ENCODE peak calls at places on chromosomes 2 and 18, in seven cellular contexts. One of them, this sample, is unnamed.

GRCh38 chr18:47249602-47250001 is 1.9 kb downstream of the SKOR2 start:
- DNase-seq in GM12878: no peak
- DNase-seq in BJ: no peak
- DNase-seq in body of pancreas: no peak
- DNase-seq in endothelial cell of umbilical vein: no peak
- DNase-seq in fibroblast of mammary gland: no peak
- DNase-seq in A549: no peak
- DNase-seq in this sample: no peak

GRCh38 chr2:142130111-142131015 is 453 bp downstream of the LRP1B start:
- DNase-seq in BJ: no peak
- DNase-seq in endothelial cell of umbilical vein: peak; percentile 56
- DNase-seq in A549: peak; percentile 25
- DNase-seq in body of pancreas: peak; percentile 78
- DNase-seq in fibroblast of mammary gland: peak; percentile 51
- DNase-seq in GM12878: no peak
- DNase-seq in this sample: peak; percentile 36

GRCh38 chr2:167265722-167266121 is 377.4 kb downstream of the XIRP2 start:
- DNase-seq in body of pancreas: no peak
- DNase-seq in GM12878: no peak
- DNase-seq in A549: no peak
- DNase-seq in fibroblast of mammary gland: no peak
- DNase-seq in endothelial cell of umbilical vein: no peak
- DNase-seq in BJ: no peak
- DNase-seq in this sample: no peak

GRCh38 chr2:176931588-176932563 is 280.7 kb upstream of the HNRNPA3 start:
- DNase-seq in BJ: no peak
- DNase-seq in GM12878: peak; percentile 97
- DNase-seq in body of pancreas: no peak
- DNase-seq in endothelial cell of umbilical vein: peak; percentile 27
- DNase-seq in A549: peak; percentile 29
- DNase-seq in fibroblast of mammary gland: peak; percentile 74
- DNase-seq in this sample: no peak

GRCh38 chr2:223247136-223247535 is 195.1 kb downstream of the KCNE4 start:
- DNase-seq in A549: peak; percentile 60
- DNase-seq in endothelial cell of umbilical vein: peak; percentile 40
- DNase-seq in body of pancreas: no peak
- DNase-seq in GM12878: no peak
- DNase-seq in fibroblast of mammary gland: peak; percentile 67
- DNase-seq in BJ: no peak
- DNase-seq in this sample: no peak

GRCh38 chr2:8545676-8546318 is 136.1 kb upstream of the ID2 start:
- DNase-seq in fibroblast of mammary gland: no peak
- DNase-seq in GM12878: no peak
- DNase-seq in body of pancreas: no peak
- DNase-seq in BJ: no peak
- DNase-seq in A549: no peak
- DNase-seq in endothelial cell of umbilical vein: no peak
- DNase-seq in this sample: peak; percentile 7

GRCh38 chr2:188042412-188042811 is 249.3 kb upstream of the GULP1 start:
- DNase-seq in BJ: no peak
- DNase-seq in body of pancreas: no peak
- DNase-seq in GM12878: no peak
- DNase-seq in A549: peak; percentile 11
- DNase-seq in fibroblast of mammary gland: peak; percentile 83
- DNase-seq in endothelial cell of umbilical vein: peak; percentile 30
- DNase-seq in this sample: no peak

GRCh38 chr18:24999650-25000267 is 352.2 kb downstream of the ZNF521 start:
- DNase-seq in body of pancreas: no peak
- DNase-seq in endothelial cell of umbilical vein: no peak
- DNase-seq in A549: no peak
- DNase-seq in BJ: no peak
- DNase-seq in GM12878: no peak
- DNase-seq in fibroblast of mammary gland: no peak
- DNase-seq in this sample: no peak

GRCh38 chr2:220662415-220662814 is 909.7 kb downstream of the EPHA4 start:
- DNase-seq in A549: no peak
- DNase-seq in fibroblast of mammary gland: no peak
- DNase-seq in body of pancreas: no peak
- DNase-seq in GM12878: no peak
- DNase-seq in BJ: no peak
- DNase-seq in endothelial cell of umbilical vein: no peak
- DNase-seq in this sample: no peak

GRCh38 chr18:53909668-53910067 is 314.8 kb downstream of the MBD2 start:
- DNase-seq in BJ: no peak
- DNase-seq in body of pancreas: no peak
- DNase-seq in A549: peak; percentile 27
- DNase-seq in endothelial cell of umbilical vein: no peak
- DNase-seq in GM12878: no peak
- DNase-seq in fibroblast of mammary gland: peak; percentile 59
- DNase-seq in this sample: peak; percentile 42

GRCh38 chr2:21694536-21694935 is 570.8 kb downstream of the TDRD15 start:
- DNase-seq in BJ: no peak
- DNase-seq in A549: no peak
- DNase-seq in fibroblast of mammary gland: no peak
- DNase-seq in body of pancreas: no peak
- DNase-seq in endothelial cell of umbilical vein: no peak
- DNase-seq in GM12878: no peak
- DNase-seq in this sample: no peak

GRCh38 chr2:226478121-226478809 is 321.4 kb downstream of the IRS1 start:
- DNase-seq in fibroblast of mammary gland: peak; percentile 96
- DNase-seq in BJ: peak; percentile 69
- DNase-seq in body of pancreas: peak; percentile 49
- DNase-seq in GM12878: no peak
- DNase-seq in endothelial cell of umbilical vein: peak; percentile 72
- DNase-seq in A549: peak; percentile 93
- DNase-seq in this sample: peak; percentile 90

GRCh38 chr2:79005211-79005610 is 20.3 kb upstream of the REG3G start:
- DNase-seq in BJ: no peak
- DNase-seq in endothelial cell of umbilical vein: no peak
- DNase-seq in GM12878: no peak
- DNase-seq in body of pancreas: no peak
- DNase-seq in fibroblast of mammary gland: no peak
- DNase-seq in A549: no peak
- DNase-seq in this sample: no peak

GRCh38 chr18:49024408-49024807 is 73.6 kb upstream of the SMAD7 start:
- DNase-seq in GM12878: no peak
- DNase-seq in BJ: no peak
- DNase-seq in A549: no peak
- DNase-seq in body of pancreas: no peak
- DNase-seq in fibroblast of mammary gland: no peak
- DNase-seq in endothelial cell of umbilical vein: no peak
- DNase-seq in this sample: no peak

GRCh38 chr2:134836986-134837385 is 1.4 kb upstream of the ACMSD start:
- DNase-seq in BJ: peak; percentile 85
- DNase-seq in endothelial cell of umbilical vein: no peak
- DNase-seq in A549: no peak
- DNase-seq in body of pancreas: no peak
- DNase-seq in fibroblast of mammary gland: peak; percentile 93
- DNase-seq in GM12878: no peak
- DNase-seq in this sample: no peak

GRCh38 chr2:58107803-58108710 is 61.5 kb downstream of the VRK2 start:
- DNase-seq in fibroblast of mammary gland: peak; percentile 96
- DNase-seq in A549: peak; percentile 96
- DNase-seq in BJ: peak; percentile 76
- DNase-seq in endothelial cell of umbilical vein: peak; percentile 36
- DNase-seq in GM12878: no peak
- DNase-seq in body of pancreas: peak; percentile 29
- DNase-seq in this sample: no peak

GRCh38 chr2:58106896-58107295 is 60.3 kb downstream of the VRK2 start:
- DNase-seq in endothelial cell of umbilical vein: no peak
- DNase-seq in A549: no peak
- DNase-seq in BJ: no peak
- DNase-seq in fibroblast of mammary gland: no peak
- DNase-seq in GM12878: no peak
- DNase-seq in body of pancreas: no peak
- DNase-seq in this sample: no peak

GRCh38 chr2:58109481-58109880 is 62.9 kb downstream of the VRK2 start:
- DNase-seq in body of pancreas: no peak
- DNase-seq in fibroblast of mammary gland: no peak
- DNase-seq in endothelial cell of umbilical vein: no peak
- DNase-seq in GM12878: no peak
- DNase-seq in BJ: no peak
- DNase-seq in A549: peak; percentile 44
- DNase-seq in this sample: no peak

GRCh38 chr2:58110765-58111164 is 64.2 kb downstream of the VRK2 start:
- DNase-seq in endothelial cell of umbilical vein: no peak
- DNase-seq in fibroblast of mammary gland: no peak
- DNase-seq in GM12878: no peak
- DNase-seq in A549: peak; percentile 78
- DNase-seq in BJ: no peak
- DNase-seq in body of pancreas: no peak
- DNase-seq in this sample: peak; percentile 16
- H3K4me3 ChIP-seq in endothelial cell of umbilical vein: no peak overlapping the region
- H3K4me3 ChIP-seq in fibroblast of mammary gland: no peak overlapping the region
- H3K4me3 ChIP-seq in GM12878: no peak overlapping the region
- H3K4me3 ChIP-seq in A549: no peak overlapping the region
- H3K4me3 ChIP-seq in BJ: no peak overlapping the region
- H3K4me3 ChIP-seq in body of pancreas: no peak overlapping the region
- H3K4me3 ChIP-seq in this sample: no peak overlapping the region

GRCh38 chr2:109300582-109300981 is 171.6 kb downstream of the SH3RF3 start:
- DNase-seq in fibroblast of mammary gland: no peak
- DNase-seq in GM12878: no peak
- DNase-seq in BJ: no peak
- DNase-seq in endothelial cell of umbilical vein: no peak
- DNase-seq in A549: no peak
- DNase-seq in body of pancreas: no peak
- DNase-seq in this sample: no peak
- H3K4me3 ChIP-seq in fibroblast of mammary gland: no peak overlapping the region
- H3K4me3 ChIP-seq in GM12878: no peak overlapping the region
- H3K4me3 ChIP-seq in BJ: no peak overlapping the region
- H3K4me3 ChIP-seq in endothelial cell of umbilical vein: no peak overlapping the region
- H3K4me3 ChIP-seq in A549: no peak overlapping the region
- H3K4me3 ChIP-seq in body of pancreas: no peak overlapping the region
- H3K4me3 ChIP-seq in this sample: no peak overlapping the region

GRCh38 chr2:209209943-209210342 is 213.9 kb upstream of the MAP2 start:
- DNase-seq in fibroblast of mammary gland: no peak
- DNase-seq in GM12878: no peak
- DNase-seq in A549: no peak
- DNase-seq in body of pancreas: no peak
- DNase-seq in BJ: no peak
- DNase-seq in endothelial cell of umbilical vein: no peak
- DNase-seq in this sample: no peak

GRCh38 chr2:209208211-209208610 is 215.6 kb upstream of the MAP2 start:
- DNase-seq in endothelial cell of umbilical vein: no peak
- DNase-seq in A549: peak; percentile 45
- DNase-seq in GM12878: no peak
- DNase-seq in BJ: no peak
- DNase-seq in body of pancreas: peak; percentile 70
- DNase-seq in fibroblast of mammary gland: peak; percentile 9
- DNase-seq in this sample: peak; percentile 45
- H3K4me3 ChIP-seq in endothelial cell of umbilical vein: no peak overlapping the region
- H3K4me3 ChIP-seq in A549: peak overlapping the region; percentile 38
- H3K4me3 ChIP-seq in GM12878: no peak overlapping the region
- H3K4me3 ChIP-seq in BJ: no peak overlapping the region
- H3K4me3 ChIP-seq in body of pancreas: peak overlapping the region; percentile 21
- H3K4me3 ChIP-seq in fibroblast of mammary gland: peak overlapping the region; percentile 6
- H3K4me3 ChIP-seq in this sample: no peak overlapping the region

GRCh38 chr2:240996834-240997140 is 1.6 kb upstream of the SNED1 start:
- DNase-seq in endothelial cell of umbilical vein: no peak
- DNase-seq in body of pancreas: no peak
- DNase-seq in GM12878: no peak
- DNase-seq in BJ: no peak
- DNase-seq in A549: no peak
- DNase-seq in fibroblast of mammary gland: no peak
- DNase-seq in this sample: no peak
- H3K4me3 ChIP-seq in endothelial cell of umbilical vein: no peak overlapping the region
- H3K4me3 ChIP-seq in body of pancreas: no peak overlapping the region
- H3K4me3 ChIP-seq in GM12878: no peak overlapping the region
- H3K4me3 ChIP-seq in BJ: no peak overlapping the region
- H3K4me3 ChIP-seq in A549: no peak overlapping the region
- H3K4me3 ChIP-seq in fibroblast of mammary gland: no peak overlapping the region
- H3K4me3 ChIP-seq in this sample: no peak overlapping the region

This sample was measured in Caco-2.